ENCODE peak calls at places on chromosomes 5 and 9, in four cellular contexts. T, B, G and V are unnamed samples.
A peak's percentile ranks its signal among the peaks of the same experiment; 100 is the strongest.

GRCh38 chr9:96449844-96450612 is at the start of gene HABP4:
- DNase-seq in T (peak; percentile 91), B (peak; percentile 99), G (peak; percentile 48), V (peak; percentile 93)

GRCh38 chr5:26828294-26828693 is 210.1 kb downstream of the CDH9 start:
- DNase-seq in T (no peak), B (no peak), G (no peak), V (no peak)

GRCh38 chr9:75088646-75089368 is 493 bp downstream of the OSTF1 start:
- DNase-seq in T (peak; percentile 68), B (peak; percentile 27), G (peak; percentile 36), V (peak; percentile 54)

GRCh38 chr5:42993516-42994284 is 46.4 kb downstream of the ANXA2R start:
- DNase-seq in T (peak; percentile 89), B (no peak), G (no peak), V (peak; percentile 88)

GRCh38 chr9:85431396-85432102 is 310.2 kb downstream of the AGTPBP1 start:
- DNase-seq in T (no peak), B (no peak), G (no peak), V (peak; percentile 75)

GRCh38 chr5:174935854-174936474 is 211.6 kb downstream of the MSX2 start:
- DNase-seq in T (peak; percentile 30), B (peak; percentile 68), G (no peak), V (peak; percentile 14)

GRCh38 chr5:102738037-102738436 is 17.1 kb upstream of the PAM start:
- DNase-seq in T (no peak), B (no peak), G (no peak), V (no peak)

GRCh38 chr9:99012957-99013512 is 69.3 kb downstream of the COL15A1 start:
- DNase-seq in T (no peak), B (peak; percentile 52), G (no peak), V (no peak)

GRCh38 chr5:29161897-29162296 is 2031.6 kb upstream of the CDH6 start:
- DNase-seq in T (no peak), B (no peak), G (no peak), V (no peak)

GRCh38 chr5:177374211-177374610 is 10.0 kb upstream of the SLC34A1 start:
- DNase-seq in T (no peak), B (no peak), G (no peak), V (no peak)

GRCh38 chr5:111453747-111454146 is 58.6 kb downstream of the STARD4 start:
- DNase-seq in T (peak; percentile 74), B (no peak), G (no peak), V (no peak)

GRCh38 chr5:153523831-153524230 is 33.4 kb downstream of the GRIA1 start:
- DNase-seq in T (peak; percentile 65), B (no peak), G (no peak), V (peak; percentile 44)

GRCh38 chr5:74801941-74802340 is 34.9 kb downstream of the NSA2 start:
- DNase-seq in T (peak; percentile 33), B (no peak), G (no peak), V (no peak)

GRCh38 chr5:168974081-168974480 is 326.9 kb downstream of the SLIT3 start:
- DNase-seq in T (no peak), B (no peak), G (no peak), V (no peak)

GRCh38 chr9:114688892-114689291 is 6.9 kb upstream of the TEX48 start:
- DNase-seq in T (no peak), B (no peak), G (no peak), V (no peak)

GRCh38 chr9:4167040-4167671 is 132.7 kb downstream of the GLIS3 start:
- DNase-seq in T (peak; percentile 88), B (no peak), G (no peak), V (no peak)

GRCh38 chr9:115671911-115672310 is 481.7 kb upstream of the PAPPA start:
- DNase-seq in T (no peak), B (no peak), G (no peak), V (no peak)

GRCh38 chr9:27273186-27273585 is 23.8 kb downstream of the EQTN start:
- DNase-seq in T (no peak), B (no peak), G (no peak), V (no peak)

GRCh38 chr5:53712327-53712726 is 151.9 kb downstream of the NDUFS4 start:
- DNase-seq in T (no peak), B (no peak), G (no peak), V (no peak)

GRCh38 chr5:74798977-74799911 is 32.2 kb downstream of the NSA2 start:
- DNase-seq in T (peak; percentile 20), B (no peak), G (no peak), V (no peak)

GRCh38 chr5:110738503-110738811 is 350 bp upstream of the SLC25A46 start:
- DNase-seq in T (no peak), B (no peak), G (no peak), V (no peak)

GRCh38 chr5:16750445-16750844 is 133.6 kb upstream of the RETREG1 start:
- DNase-seq in T (no peak), B (no peak), G (no peak), V (no peak)

GRCh38 chr5:33806736-33807442 is 84.9 kb downstream of the ADAMTS12 start:
- DNase-seq in T (peak; percentile 87), B (no peak), G (no peak), V (peak; percentile 82)

GRCh38 chr9:137070201-137070905 is at the start of gene SAPCD2:
- DNase-seq in T (peak; percentile 79), B (peak; percentile 94), G (no peak), V (peak; percentile 84)

GRCh38 chr5:158380661-158381060 is 521.7 kb upstream of the CLINT1 start:
- DNase-seq in T (no peak), B (no peak), G (no peak), V (no peak)

GRCh38 chr9:137516144-137516917 is 33.9 kb downstream of the PNPLA7 start:
- DNase-seq in T (no peak), B (peak; percentile 31), G (no peak), V (no peak)

GRCh38 chr5:33370135-33370472 is 70.7 kb upstream of the TARS1 start:
- DNase-seq in T (peak; percentile 99), B (no peak), G (no peak), V (no peak)

GRCh38 chr9:81871695-81872094 is 56.5 kb upstream of the SPATA31D4 start:
- DNase-seq in T (peak; percentile 82), B (no peak), G (no peak), V (peak; percentile 45)

GRCh38 chr9:36317766-36318165 is 59.5 kb upstream of the GNE start:
- DNase-seq in T (no peak), B (no peak), G (no peak), V (no peak)

GRCh38 chr5:98069876-98070512 is 703.5 kb upstream of the RGMB start:
- DNase-seq in T (peak; percentile 43), B (no peak), G (no peak), V (no peak)

GRCh38 chr9:96022445-96023031 is 147.0 kb downstream of the ERCC6L2 start:
- DNase-seq in T (no peak), B (peak; percentile 70), G (no peak), V (no peak)

GRCh38 chr5:91591076-91591475 is 208.0 kb upstream of the ARRDC3 start:
- DNase-seq in T (no peak), B (no peak), G (no peak), V (no peak)

GRCh38 chr5:172919525-172920446 is 39.4 kb upstream of the RPL26L1 start:
- DNase-seq in T (peak; percentile 57), B (no peak), G (no peak), V (no peak)

GRCh38 chr5:59829922-59830321 is 63.6 kb downstream of the PDE4D start:
- DNase-seq in T (no peak), B (no peak), G (no peak), V (no peak)

GRCh38 chr5:59828623-59829022 is 64.9 kb downstream of the PDE4D start:
- DNase-seq in T (no peak), B (no peak), G (no peak), V (no peak)

GRCh38 chr5:59831341-59831989 is 62.1 kb downstream of the PDE4D start:
- DNase-seq in T (peak; percentile 45), B (no peak), G (no peak), V (no peak)

GRCh38 chr5:59830801-59831200 is 62.7 kb downstream of the PDE4D start:
- DNase-seq in T (no peak), B (no peak), G (no peak), V (no peak)

GRCh38 chr5:59829389-59829788 is 64.1 kb downstream of the PDE4D start:
- DNase-seq in T (peak; percentile 79), B (no peak), G (no peak), V (no peak)
- TF ChIP-seq FOS in T (no peak), B (no peak), G (no peak), V (no peak)

GRCh38 chr9:90966475-90967150 is 165.0 kb downstream of the SYK start:
- DNase-seq in T (peak; percentile 49), B (no peak), G (no peak), V (no peak)
- TF ChIP-seq FOS in T (no peak), B (no peak), G (no peak), V (no peak)

DNA sequence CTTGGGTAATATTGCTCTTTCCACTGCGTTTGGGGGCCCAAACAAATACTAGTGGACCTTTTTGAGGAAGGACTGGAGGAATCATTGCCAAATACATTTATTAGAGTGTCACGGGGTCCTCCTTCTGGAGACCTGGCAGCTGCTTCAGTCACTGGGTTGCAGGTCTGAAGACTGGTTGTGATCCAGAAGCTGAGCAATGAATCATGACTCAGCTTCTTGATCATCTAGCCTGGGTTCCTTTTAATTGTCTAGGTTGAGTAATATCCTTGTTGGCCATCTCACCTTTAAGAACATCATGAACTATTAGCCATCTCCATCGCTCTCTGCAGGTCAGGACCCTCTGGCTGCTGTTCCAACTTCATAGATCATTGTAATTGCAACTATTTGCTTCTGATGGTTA is 15.4 kb upstream of the UBAP1 start:
- DNase-seq in T (peak; percentile 32), B (peak; percentile 13), G (no peak), V (no peak)
- TF ChIP-seq FOS in T (no peak), B (no peak), G (no peak), V (peak; percentile 42)

GRCh38 chr5:937151-937924 is 44.7 kb downstream of the TRIP13 start:
- DNase-seq in T (no peak), B (no peak), G (no peak), V (no peak)
- TF ChIP-seq FOS in T (no peak), B (no peak), G (no peak), V (no peak)

DNA sequence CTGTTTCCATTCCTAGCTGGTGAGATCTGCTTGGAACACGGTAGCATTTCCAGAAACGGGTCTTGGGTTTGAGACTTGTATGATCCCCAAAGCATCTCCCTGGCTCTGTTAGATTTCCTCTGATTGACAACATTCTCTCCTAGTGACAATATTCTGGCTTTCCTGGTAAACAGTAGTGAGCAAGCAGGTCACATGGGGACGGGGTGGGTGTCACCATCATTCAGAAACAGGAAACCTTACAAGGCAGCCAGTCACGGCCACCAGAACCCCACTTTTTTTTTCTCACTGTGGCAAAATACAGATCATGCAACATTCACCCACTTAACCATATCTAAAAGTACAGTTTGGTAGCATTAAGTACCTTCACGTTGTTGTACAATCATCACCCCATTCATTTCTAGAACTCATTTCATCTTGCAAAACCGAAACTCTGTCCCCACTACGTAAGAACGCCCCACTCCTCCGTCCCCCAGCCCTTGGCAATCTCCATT is 90.1 kb upstream of the LMX1B start:
- DNase-seq in T (no peak), B (no peak), G (no peak), V (no peak)
- TF ChIP-seq FOS in T (no peak), B (no peak), G (no peak), V (no peak)

DNA sequence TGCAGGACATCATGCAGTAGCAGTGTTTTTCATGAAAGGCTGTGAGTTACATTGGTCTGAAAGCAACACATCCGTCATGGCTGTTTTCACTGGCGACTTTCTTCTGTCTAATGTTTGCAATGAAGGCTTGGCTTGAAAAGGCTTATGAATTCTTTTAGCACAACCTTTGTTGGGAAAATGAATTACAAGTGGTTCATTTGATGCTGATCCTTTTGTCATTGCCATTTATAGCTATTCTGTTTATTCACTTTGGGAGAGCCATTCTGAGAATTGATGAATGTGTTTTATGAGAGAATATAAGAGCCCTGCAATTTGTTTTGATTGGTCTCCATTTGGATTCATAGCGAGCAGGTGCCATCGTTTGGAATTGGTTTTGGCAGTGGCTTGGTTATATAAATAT is 103.4 kb downstream of the PIP5K1B start:
- DNase-seq in T (no peak), B (no peak), G (no peak), V (no peak)
- TF ChIP-seq FOS in T (no peak), B (no peak), G (no peak), V (no peak)